ENCODE peak calls at places on chromosomes 2 and 18, in nine cellular contexts. One of them, this sample, is unnamed.

GRCh38 chr2:65662654-65663432 is 230.4 kb upstream of the SPRED2 start:
- DNase-seq in NCI-H1105: no peak
- DNase-seq in SK-N-SH: no peak
- DNase-seq in mucosa of descending colon: peak
- DNase-seq in uterus: peak
- DNase-seq in Peyer's patch: no peak
- DNase-seq in CD8-positive, alpha-beta T cell: no peak
- DNase-seq in T1000: peak
- DNase-seq in NCI-H1417 treated with DMSO at 0.1 percent for 48 hours: no peak
- DNase-seq in this sample: no peak

GRCh38 chr2:113117594-113118262 is 9.7 kb upstream of the IL1RN start:
- DNase-seq in CD8-positive, alpha-beta T cell: no peak
- DNase-seq in NCI-H1105: no peak
- DNase-seq in T1000: no peak
- DNase-seq in Peyer's patch: peak
- DNase-seq in mucosa of descending colon: peak
- DNase-seq in uterus: no peak
- DNase-seq in NCI-H1417 treated with DMSO at 0.1 percent for 48 hours: no peak
- DNase-seq in SK-N-SH: no peak
- DNase-seq in this sample: no peak

GRCh38 chr18:47775961-47776360 is 154.5 kb downstream of the SMAD2 start:
- DNase-seq in NCI-H1417 treated with DMSO at 0.1 percent for 48 hours: no peak
- DNase-seq in mucosa of descending colon: no peak
- DNase-seq in uterus: no peak
- DNase-seq in SK-N-SH: no peak
- DNase-seq in Peyer's patch: no peak
- DNase-seq in T1000: no peak
- DNase-seq in NCI-H1105: no peak
- DNase-seq in CD8-positive, alpha-beta T cell: no peak
- DNase-seq in this sample: no peak

GRCh38 chr2:9280204-9280603 is 73.6 kb downstream of the ASAP2 start:
- DNase-seq in uterus: no peak
- DNase-seq in NCI-H1417 treated with DMSO at 0.1 percent for 48 hours: no peak
- DNase-seq in CD8-positive, alpha-beta T cell: no peak
- DNase-seq in NCI-H1105: peak
- DNase-seq in T1000: no peak
- DNase-seq in SK-N-SH: no peak
- DNase-seq in Peyer's patch: no peak
- DNase-seq in mucosa of descending colon: no peak
- DNase-seq in this sample: no peak

GRCh38 chr2:42345986-42346385 is 15.0 kb downstream of the COX7A2L start:
- DNase-seq in T1000: no peak
- DNase-seq in CD8-positive, alpha-beta T cell: no peak
- DNase-seq in Peyer's patch: no peak
- DNase-seq in uterus: no peak
- DNase-seq in NCI-H1105: no peak
- DNase-seq in mucosa of descending colon: no peak
- DNase-seq in NCI-H1417 treated with DMSO at 0.1 percent for 48 hours: no peak
- DNase-seq in SK-N-SH: no peak
- DNase-seq in this sample: no peak

GRCh38 chr2:167404896-167405295 is 516.6 kb downstream of the XIRP2 start:
- DNase-seq in NCI-H1105: no peak
- DNase-seq in NCI-H1417 treated with DMSO at 0.1 percent for 48 hours: no peak
- DNase-seq in uterus: no peak
- DNase-seq in T1000: no peak
- DNase-seq in mucosa of descending colon: no peak
- DNase-seq in Peyer's patch: no peak
- DNase-seq in SK-N-SH: no peak
- DNase-seq in CD8-positive, alpha-beta T cell: no peak
- DNase-seq in this sample: no peak

GRCh38 chr18:80192653-80193385 is 54.5 kb downstream of the PARD6G start:
- DNase-seq in NCI-H1417 treated with DMSO at 0.1 percent for 48 hours: no peak
- DNase-seq in mucosa of descending colon: no peak
- DNase-seq in T1000: no peak
- DNase-seq in CD8-positive, alpha-beta T cell: no peak
- DNase-seq in NCI-H1105: no peak
- DNase-seq in uterus: no peak
- DNase-seq in Peyer's patch: no peak
- DNase-seq in SK-N-SH: no peak
- DNase-seq in this sample: no peak

GRCh38 chr2:70647873-70648481 is 94.4 kb upstream of the TGFA start:
- DNase-seq in Peyer's patch: peak
- DNase-seq in SK-N-SH: peak
- DNase-seq in uterus: peak
- DNase-seq in NCI-H1417 treated with DMSO at 0.1 percent for 48 hours: peak
- DNase-seq in mucosa of descending colon: peak
- DNase-seq in CD8-positive, alpha-beta T cell: peak
- DNase-seq in T1000: no peak
- DNase-seq in NCI-H1105: peak
- DNase-seq in this sample: peak

GRCh38 chr18:57469884-57470283 is 34.7 kb downstream of the ONECUT2 start:
- DNase-seq in T1000: no peak
- DNase-seq in SK-N-SH: no peak
- DNase-seq in Peyer's patch: peak
- DNase-seq in NCI-H1105: no peak
- DNase-seq in uterus: no peak
- DNase-seq in CD8-positive, alpha-beta T cell: no peak
- DNase-seq in mucosa of descending colon: peak
- DNase-seq in NCI-H1417 treated with DMSO at 0.1 percent for 48 hours: no peak
- DNase-seq in this sample: no peak

GRCh38 chr18:48328473-48329205 is 80.5 kb downstream of the ZBTB7C start:
- DNase-seq in NCI-H1105: no peak
- DNase-seq in mucosa of descending colon: no peak
- DNase-seq in Peyer's patch: no peak
- DNase-seq in uterus: no peak
- DNase-seq in NCI-H1417 treated with DMSO at 0.1 percent for 48 hours: no peak
- DNase-seq in CD8-positive, alpha-beta T cell: no peak
- DNase-seq in SK-N-SH: no peak
- DNase-seq in T1000: peak
- DNase-seq in this sample: peak

GRCh38 chr2:233801357-233802131 is 23.4 kb downstream of the MROH2A start:
- DNase-seq in uterus: no peak
- DNase-seq in CD8-positive, alpha-beta T cell: peak
- DNase-seq in NCI-H1417 treated with DMSO at 0.1 percent for 48 hours: no peak
- DNase-seq in Peyer's patch: no peak
- DNase-seq in SK-N-SH: no peak
- DNase-seq in mucosa of descending colon: no peak
- DNase-seq in NCI-H1105: no peak
- DNase-seq in T1000: no peak
- DNase-seq in this sample: no peak

GRCh38 chr18:1147616-1148184 is 243.0 kb downstream of the ADCYAP1 start:
- DNase-seq in NCI-H1417 treated with DMSO at 0.1 percent for 48 hours: no peak
- DNase-seq in SK-N-SH: no peak
- DNase-seq in Peyer's patch: no peak
- DNase-seq in mucosa of descending colon: no peak
- DNase-seq in T1000: no peak
- DNase-seq in NCI-H1105: no peak
- DNase-seq in CD8-positive, alpha-beta T cell: no peak
- DNase-seq in uterus: no peak
- DNase-seq in this sample: no peak

GRCh38 chr2:78261454-78261853 is 739.3 kb upstream of the LRRTM4 start:
- DNase-seq in CD8-positive, alpha-beta T cell: no peak
- DNase-seq in Peyer's patch: no peak
- DNase-seq in NCI-H1417 treated with DMSO at 0.1 percent for 48 hours: no peak
- DNase-seq in T1000: no peak
- DNase-seq in uterus: no peak
- DNase-seq in NCI-H1105: no peak
- DNase-seq in SK-N-SH: no peak
- DNase-seq in mucosa of descending colon: no peak
- DNase-seq in this sample: no peak

GRCh38 chr2:128311216-128311754 is 7.4 kb downstream of the HS6ST1 start:
- DNase-seq in uterus: no peak
- DNase-seq in mucosa of descending colon: no peak
- DNase-seq in NCI-H1105: no peak
- DNase-seq in NCI-H1417 treated with DMSO at 0.1 percent for 48 hours: no peak
- DNase-seq in T1000: no peak
- DNase-seq in Peyer's patch: peak
- DNase-seq in CD8-positive, alpha-beta T cell: peak
- DNase-seq in SK-N-SH: no peak
- DNase-seq in this sample: no peak

GRCh38 chr2:134142341-134142738 is 111.5 kb upstream of the MGAT5 start:
- DNase-seq in Peyer's patch: no peak
- DNase-seq in NCI-H1417 treated with DMSO at 0.1 percent for 48 hours: no peak
- DNase-seq in T1000: no peak
- DNase-seq in CD8-positive, alpha-beta T cell: no peak
- DNase-seq in NCI-H1105: no peak
- DNase-seq in SK-N-SH: no peak
- DNase-seq in uterus: no peak
- DNase-seq in mucosa of descending colon: no peak
- DNase-seq in this sample: no peak

GRCh38 chr18:76620326-76620813 is 125.3 kb upstream of the ZNF516 start:
- DNase-seq in NCI-H1105: peak
- DNase-seq in NCI-H1417 treated with DMSO at 0.1 percent for 48 hours: peak
- DNase-seq in SK-N-SH: no peak
- DNase-seq in uterus: peak
- DNase-seq in mucosa of descending colon: peak
- DNase-seq in Peyer's patch: peak
- DNase-seq in CD8-positive, alpha-beta T cell: peak
- DNase-seq in T1000: no peak
- DNase-seq in this sample: peak

GRCh38 chr18:23588836-23589560 is 2.7 kb upstream of the NPC1 start:
- DNase-seq in NCI-H1105: no peak
- DNase-seq in NCI-H1417 treated with DMSO at 0.1 percent for 48 hours: no peak
- DNase-seq in T1000: peak
- DNase-seq in CD8-positive, alpha-beta T cell: no peak
- DNase-seq in SK-N-SH: no peak
- DNase-seq in mucosa of descending colon: no peak
- DNase-seq in Peyer's patch: no peak
- DNase-seq in uterus: no peak
- DNase-seq in this sample: no peak

GRCh38 chr18:36633961-36634412 is 194.8 kb downstream of the TPGS2 start:
- DNase-seq in mucosa of descending colon: no peak
- DNase-seq in Peyer's patch: no peak
- DNase-seq in CD8-positive, alpha-beta T cell: no peak
- DNase-seq in T1000: peak
- DNase-seq in SK-N-SH: no peak
- DNase-seq in uterus: no peak
- DNase-seq in NCI-H1105: peak
- DNase-seq in NCI-H1417 treated with DMSO at 0.1 percent for 48 hours: peak
- DNase-seq in this sample: no peak

GRCh38 chr2:215435261-215435808 is 533 bp downstream of the FN1 start:
- DNase-seq in T1000: no peak
- DNase-seq in NCI-H1105: peak
- DNase-seq in SK-N-SH: no peak
- DNase-seq in CD8-positive, alpha-beta T cell: no peak
- DNase-seq in Peyer's patch: peak
- DNase-seq in uterus: peak
- DNase-seq in mucosa of descending colon: peak
- DNase-seq in NCI-H1417 treated with DMSO at 0.1 percent for 48 hours: no peak
- DNase-seq in this sample: no peak

GRCh38 chr2:172722481-172722880 is 13.2 kb upstream of the RAPGEF4 start:
- DNase-seq in CD8-positive, alpha-beta T cell: no peak
- DNase-seq in uterus: no peak
- DNase-seq in SK-N-SH: no peak
- DNase-seq in NCI-H1417 treated with DMSO at 0.1 percent for 48 hours: no peak
- DNase-seq in T1000: no peak
- DNase-seq in Peyer's patch: no peak
- DNase-seq in NCI-H1105: peak
- DNase-seq in mucosa of descending colon: no peak
- DNase-seq in this sample: no peak

GRCh38 chr2:236309669-236310029 is 45.4 kb upstream of the ASB18 start:
- DNase-seq in NCI-H1105: peak
- DNase-seq in uterus: no peak
- DNase-seq in CD8-positive, alpha-beta T cell: no peak
- DNase-seq in T1000: no peak
- DNase-seq in Peyer's patch: no peak
- DNase-seq in mucosa of descending colon: no peak
- DNase-seq in SK-N-SH: peak
- DNase-seq in NCI-H1417 treated with DMSO at 0.1 percent for 48 hours: no peak
- DNase-seq in this sample: no peak

GRCh38 chr2:71756280-71756906 is 303.0 kb downstream of the DYSF start:
- DNase-seq in Peyer's patch: no peak
- DNase-seq in SK-N-SH: no peak
- DNase-seq in CD8-positive, alpha-beta T cell: no peak
- DNase-seq in NCI-H1105: no peak
- DNase-seq in uterus: no peak
- DNase-seq in mucosa of descending colon: no peak
- DNase-seq in NCI-H1417 treated with DMSO at 0.1 percent for 48 hours: no peak
- DNase-seq in T1000: no peak
- DNase-seq in this sample: no peak

GRCh38 chr2:66573866-66574265 is 138.9 kb downstream of the MEIS1 start:
- DNase-seq in T1000: no peak
- DNase-seq in SK-N-SH: no peak
- DNase-seq in mucosa of descending colon: no peak
- DNase-seq in uterus: no peak
- DNase-seq in NCI-H1417 treated with DMSO at 0.1 percent for 48 hours: peak
- DNase-seq in CD8-positive, alpha-beta T cell: no peak
- DNase-seq in NCI-H1105: no peak
- DNase-seq in Peyer's patch: no peak
- DNase-seq in this sample: no peak

GRCh38 chr2:28801726-28802125 is 8.9 kb upstream of the SPDYA start:
- DNase-seq in uterus: no peak
- DNase-seq in NCI-H1417 treated with DMSO at 0.1 percent for 48 hours: no peak
- DNase-seq in mucosa of descending colon: no peak
- DNase-seq in Peyer's patch: no peak
- DNase-seq in NCI-H1105: no peak
- DNase-seq in SK-N-SH: no peak
- DNase-seq in CD8-positive, alpha-beta T cell: no peak
- DNase-seq in T1000: no peak
- DNase-seq in this sample: no peak

GRCh38 chr2:239047420-239047819 is 199.5 kb downstream of the TWIST2 start:
- DNase-seq in Peyer's patch: no peak
- DNase-seq in T1000: no peak
- DNase-seq in CD8-positive, alpha-beta T cell: no peak
- DNase-seq in mucosa of descending colon: no peak
- DNase-seq in SK-N-SH: no peak
- DNase-seq in NCI-H1105: no peak
- DNase-seq in uterus: no peak
- DNase-seq in NCI-H1417 treated with DMSO at 0.1 percent for 48 hours: no peak
- DNase-seq in this sample: peak

GRCh38 chr18:14925281-14925709 is 177.3 kb downstream of the ANKRD30B start:
- DNase-seq in SK-N-SH: no peak
- DNase-seq in CD8-positive, alpha-beta T cell: no peak
- DNase-seq in mucosa of descending colon: no peak
- DNase-seq in T1000: no peak
- DNase-seq in Peyer's patch: no peak
- DNase-seq in NCI-H1417 treated with DMSO at 0.1 percent for 48 hours: no peak
- DNase-seq in NCI-H1105: no peak
- DNase-seq in uterus: no peak
- DNase-seq in this sample: no peak

GRCh38 chr18:35971661-35972196 is 750 bp upstream of the RMP24 start:
- DNase-seq in NCI-H1105: peak
- DNase-seq in CD8-positive, alpha-beta T cell: no peak
- DNase-seq in SK-N-SH: no peak
- DNase-seq in NCI-H1417 treated with DMSO at 0.1 percent for 48 hours: no peak
- DNase-seq in T1000: no peak
- DNase-seq in Peyer's patch: no peak
- DNase-seq in uterus: no peak
- DNase-seq in mucosa of descending colon: no peak
- DNase-seq in this sample: no peak

GRCh38 chr2:177056540-177056939 is 156.1 kb upstream of the HNRNPA3 start:
- DNase-seq in Peyer's patch: no peak
- DNase-seq in CD8-positive, alpha-beta T cell: no peak
- DNase-seq in mucosa of descending colon: no peak
- DNase-seq in SK-N-SH: peak
- DNase-seq in NCI-H1417 treated with DMSO at 0.1 percent for 48 hours: no peak
- DNase-seq in T1000: no peak
- DNase-seq in uterus: no peak
- DNase-seq in NCI-H1105: no peak
- DNase-seq in this sample: no peak

GRCh38 chr18:37252854-37253396 is 312.7 kb downstream of the CELF4 start:
- DNase-seq in NCI-H1417 treated with DMSO at 0.1 percent for 48 hours: no peak
- DNase-seq in NCI-H1105: no peak
- DNase-seq in Peyer's patch: no peak
- DNase-seq in T1000: no peak
- DNase-seq in SK-N-SH: no peak
- DNase-seq in mucosa of descending colon: no peak
- DNase-seq in CD8-positive, alpha-beta T cell: no peak
- DNase-seq in uterus: no peak
- DNase-seq in this sample: no peak

GRCh38 chr2:2564300-2565085 is 233.4 kb upstream of the MYT1L start:
- DNase-seq in T1000: no peak
- DNase-seq in mucosa of descending colon: no peak
- DNase-seq in Peyer's patch: no peak
- DNase-seq in uterus: no peak
- DNase-seq in SK-N-SH: no peak
- DNase-seq in NCI-H1105: peak
- DNase-seq in CD8-positive, alpha-beta T cell: no peak
- DNase-seq in NCI-H1417 treated with DMSO at 0.1 percent for 48 hours: peak
- DNase-seq in this sample: peak

GRCh38 chr2:96106991-96107882 is 9.1 kb downstream of the ADRA2B start:
- DNase-seq in NCI-H1417 treated with DMSO at 0.1 percent for 48 hours: no peak
- DNase-seq in Peyer's patch: no peak
- DNase-seq in uterus: no peak
- DNase-seq in mucosa of descending colon: no peak
- DNase-seq in NCI-H1105: no peak
- DNase-seq in CD8-positive, alpha-beta T cell: no peak
- DNase-seq in T1000: no peak
- DNase-seq in SK-N-SH: no peak
- DNase-seq in this sample: peak

This sample was measured in aorta.